ENCODE peak calls at places on chromosome 19, in five cellular contexts. One of them, this sample, is unnamed.
A peak's percentile ranks its signal among the peaks of the same experiment; 100 is the strongest.

GRCh38 chr19:10568444-10568825 is 344 bp downstream of the CDKN2D start:
- DNase-seq in K562: no peak
- DNase-seq in H1: peak; percentile 86
- DNase-seq in HepG2: no peak
- DNase-seq in GM12878: no peak
- DNase-seq in this sample: no peak

GRCh38 chr19:53664760-53665159 is 33.0 kb downstream of the DPRX start:
- DNase-seq in K562: no peak
- DNase-seq in H1: no peak
- DNase-seq in HepG2: no peak
- DNase-seq in GM12878: no peak
- DNase-seq in this sample: no peak

GRCh38 chr19:3589439-3589838 is 4.2 kb downstream of the GIPC3 start:
- DNase-seq in K562: no peak
- DNase-seq in H1: no peak
- DNase-seq in HepG2: no peak
- DNase-seq in GM12878: no peak
- DNase-seq in this sample: no peak

GRCh38 chr19:38319421-38320258 is at the start of gene KCNK6:
- DNase-seq in K562: no peak
- DNase-seq in H1: peak; percentile 87
- DNase-seq in HepG2: no peak
- DNase-seq in GM12878: no peak
- DNase-seq in this sample: no peak

GRCh38 chr19:20444202-20444885 is 121.2 kb downstream of the ZNF737 start:
- DNase-seq in K562: no peak
- DNase-seq in H1: no peak
- DNase-seq in HepG2: no peak
- DNase-seq in GM12878: no peak
- DNase-seq in this sample: no peak

GRCh38 chr19:54107876-54108490 is 5.3 kb downstream of the NDUFA3 start:
- DNase-seq in K562: no peak
- DNase-seq in H1: no peak
- DNase-seq in HepG2: no peak
- DNase-seq in GM12878: no peak
- DNase-seq in this sample: no peak

GRCh38 chr19:5038631-5039271 is 69.8 kb downstream of the KDM4B start:
- DNase-seq in K562: peak; percentile 47
- DNase-seq in H1: peak; percentile 62
- DNase-seq in HepG2: peak; percentile 17
- DNase-seq in GM12878: no peak
- DNase-seq in this sample: no peak

GRCh38 chr19:51031880-51032225 is 2.9 kb downstream of the KLK12 start:
- DNase-seq in K562: no peak
- DNase-seq in H1: no peak
- DNase-seq in HepG2: no peak
- DNase-seq in GM12878: no peak
- DNase-seq in this sample: no peak

GRCh38 chr19:289651-290538 is 1.3 kb downstream of the PLPP2 start:
- DNase-seq in K562: peak; percentile 45
- DNase-seq in H1: peak; percentile 76
- DNase-seq in HepG2: peak; percentile 42
- DNase-seq in GM12878: no peak
- DNase-seq in this sample: peak; percentile 74

GRCh38 chr19:50909240-50910070 is 1.7 kb downstream of the KLK4 start:
- DNase-seq in K562: peak; percentile 99
- DNase-seq in H1: peak; percentile 100
- DNase-seq in HepG2: peak; percentile 13
- DNase-seq in GM12878: no peak
- DNase-seq in this sample: peak; percentile 85

GRCh38 chr19:39971380-39971841 is 446 bp downstream of the PSMC4 start:
- DNase-seq in K562: peak; percentile 71
- DNase-seq in H1: no peak
- DNase-seq in HepG2: no peak
- DNase-seq in GM12878: no peak
- DNase-seq in this sample: no peak

GRCh38 chr19:39969681-39970423 is 1.1 kb upstream of the PSMC4 start:
- DNase-seq in K562: no peak
- DNase-seq in H1: no peak
- DNase-seq in HepG2: no peak
- DNase-seq in GM12878: no peak
- DNase-seq in this sample: no peak

GRCh38 chr19:39970674-39971379 is at the start of gene PSMC4:
- DNase-seq in K562: peak; percentile 96
- DNase-seq in H1: peak; percentile 91
- DNase-seq in HepG2: peak; percentile 98
- DNase-seq in GM12878: peak; percentile 99
- DNase-seq in this sample: peak; percentile 98

GRCh38 chr19:39969266-39969665 is 1.7 kb upstream of the PSMC4 start:
- DNase-seq in K562: no peak
- DNase-seq in H1: no peak
- DNase-seq in HepG2: peak; percentile 14
- DNase-seq in GM12878: no peak
- DNase-seq in this sample: no peak

DNA sequence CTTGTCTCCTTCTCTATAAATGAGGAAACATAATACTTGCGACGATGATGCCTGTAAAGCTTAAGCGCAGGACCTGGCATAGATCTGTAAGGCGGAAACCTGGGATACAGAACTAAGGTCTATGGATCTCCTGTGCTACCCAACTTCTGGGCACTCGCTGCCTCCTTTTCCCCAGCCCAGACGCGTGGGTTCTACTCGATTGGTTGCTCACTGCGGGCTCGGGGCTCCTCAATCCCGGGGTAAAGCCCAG is 616 bp upstream of the PSMC4 start:
- DNase-seq in K562: no peak
- DNase-seq in H1: no peak
- DNase-seq in HepG2: no peak
- DNase-seq in GM12878: peak; percentile 24
- DNase-seq in this sample: no peak
- TF ChIP-seq ZNF274 in K562: no peak
- TF ChIP-seq ZNF274 in H1: no peak
- TF ChIP-seq ZNF274 in HepG2: no peak
- TF ChIP-seq ZNF274 in GM12878: no peak
- TF ChIP-seq ZNF274 in this sample: no peak

GRCh38 chr19:19061491-19061890 is 2.3 kb upstream of the SLC25A42 start:
- DNase-seq in K562: no peak
- DNase-seq in H1: no peak
- DNase-seq in HepG2: no peak
- DNase-seq in GM12878: no peak
- DNase-seq in this sample: no peak

GRCh38 chr19:19064098-19064722 is 416 bp downstream of the SLC25A42 start:
- DNase-seq in K562: no peak
- DNase-seq in H1: no peak
- DNase-seq in HepG2: no peak
- DNase-seq in GM12878: no peak
- DNase-seq in this sample: no peak

GRCh38 chr19:19063183-19064097 is at the start of gene SLC25A42:
- DNase-seq in K562: peak; percentile 98
- DNase-seq in H1: peak; percentile 100
- DNase-seq in HepG2: peak; percentile 98
- DNase-seq in GM12878: peak; percentile 99
- DNase-seq in this sample: peak; percentile 99

GRCh38 chr19:19064811-19065745 is 1.3 kb downstream of the SLC25A42 start:
- DNase-seq in K562: no peak
- DNase-seq in H1: no peak
- DNase-seq in HepG2: no peak
- DNase-seq in GM12878: no peak
- DNase-seq in this sample: no peak

GRCh38 chr19:19062454-19063182 is 1.2 kb upstream of the SLC25A42 start:
- DNase-seq in K562: no peak
- DNase-seq in H1: no peak
- DNase-seq in HepG2: peak; percentile 30
- DNase-seq in GM12878: no peak
- DNase-seq in this sample: no peak
- TF ChIP-seq CEBPB in K562: no peak
- TF ChIP-seq CEBPB in H1: no peak
- TF ChIP-seq CEBPB in HepG2: no peak
- TF ChIP-seq CEBPB in GM12878: no peak
- TF ChIP-seq CEBPB in this sample: no peak

GRCh38 chr19:8592231-8593009 is 15.2 kb upstream of the MYO1F start:
- DNase-seq in K562: peak; percentile 98
- DNase-seq in H1: peak; percentile 100
- DNase-seq in HepG2: no peak
- DNase-seq in GM12878: no peak
- DNase-seq in this sample: no peak
- TF ChIP-seq ZNF274 in K562: no peak
- TF ChIP-seq ZNF274 in H1: no peak
- TF ChIP-seq ZNF274 in HepG2: no peak
- TF ChIP-seq ZNF274 in GM12878: no peak
- TF ChIP-seq ZNF274 in this sample: no peak

DNA sequence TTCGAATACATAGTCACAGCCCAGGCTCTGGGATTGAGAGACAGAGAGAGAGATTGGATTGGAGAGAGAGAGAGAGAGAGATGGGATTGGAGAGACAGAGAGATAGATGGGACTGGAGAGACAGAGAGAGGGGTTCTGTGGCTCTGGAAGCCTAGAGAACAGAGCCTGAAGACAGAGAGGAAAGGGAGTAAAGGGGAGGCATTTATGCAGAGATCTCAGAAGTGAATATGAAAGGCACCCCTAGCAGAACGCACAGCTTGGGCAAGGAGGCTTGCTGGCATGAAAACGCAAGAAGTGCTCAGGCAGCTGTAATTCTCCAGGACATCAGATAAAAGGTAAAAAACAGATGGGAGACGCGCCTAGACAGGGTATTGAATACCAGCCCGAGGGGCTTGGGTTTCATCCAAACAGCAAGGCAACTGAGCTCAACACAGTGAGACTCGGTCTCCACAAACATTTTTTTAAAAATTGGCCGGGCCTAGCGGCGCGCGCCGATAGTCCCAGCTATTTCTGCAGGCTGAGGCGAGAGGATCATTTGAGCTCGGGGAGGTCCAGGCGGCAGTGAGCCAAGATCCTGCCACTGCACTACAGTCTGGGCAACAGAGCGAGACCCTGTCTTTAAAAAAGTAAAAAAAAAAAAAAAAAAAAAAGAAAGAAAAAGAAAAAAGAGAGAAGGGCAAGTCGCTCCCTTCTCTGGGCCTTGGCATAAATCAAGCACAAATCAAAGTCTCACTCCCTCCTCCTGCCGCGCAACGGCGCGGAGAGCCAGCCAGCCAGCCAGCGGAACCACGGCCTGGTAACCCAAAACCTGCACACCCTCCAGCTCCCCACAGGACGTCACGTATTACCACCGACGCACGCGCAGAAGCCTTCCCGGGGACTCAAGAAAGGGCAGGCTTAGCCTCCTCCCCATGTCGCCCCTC is 769 bp upstream of the PPP2R1A start:
- DNase-seq in K562: no peak
- DNase-seq in H1: peak; percentile 92
- DNase-seq in HepG2: no peak
- DNase-seq in GM12878: no peak
- DNase-seq in this sample: no peak
- TF ChIP-seq CEBPB in K562: no peak
- TF ChIP-seq CEBPB in H1: no peak
- TF ChIP-seq CEBPB in HepG2: no peak
- TF ChIP-seq CEBPB in GM12878: no peak
- TF ChIP-seq CEBPB in this sample: no peak

GRCh38 chr19:31114585-31114984 is 234.7 kb downstream of the TSHZ3 start:
- DNase-seq in K562: no peak
- DNase-seq in H1: no peak
- DNase-seq in HepG2: no peak
- DNase-seq in GM12878: no peak
- DNase-seq in this sample: no peak

GRCh38 chr19:31112158-31112557 is 237.1 kb downstream of the TSHZ3 start:
- DNase-seq in K562: no peak
- DNase-seq in H1: no peak
- DNase-seq in HepG2: no peak
- DNase-seq in GM12878: no peak
- DNase-seq in this sample: no peak

GRCh38 chr19:31110331-31110730 is 238.9 kb downstream of the TSHZ3 start:
- DNase-seq in K562: no peak
- DNase-seq in H1: peak; percentile 48
- DNase-seq in HepG2: no peak
- DNase-seq in GM12878: no peak
- DNase-seq in this sample: no peak

GRCh38 chr19:31111741-31112140 is 237.5 kb downstream of the TSHZ3 start:
- DNase-seq in K562: no peak
- DNase-seq in H1: no peak
- DNase-seq in HepG2: no peak
- DNase-seq in GM12878: no peak
- DNase-seq in this sample: no peak

DNA sequence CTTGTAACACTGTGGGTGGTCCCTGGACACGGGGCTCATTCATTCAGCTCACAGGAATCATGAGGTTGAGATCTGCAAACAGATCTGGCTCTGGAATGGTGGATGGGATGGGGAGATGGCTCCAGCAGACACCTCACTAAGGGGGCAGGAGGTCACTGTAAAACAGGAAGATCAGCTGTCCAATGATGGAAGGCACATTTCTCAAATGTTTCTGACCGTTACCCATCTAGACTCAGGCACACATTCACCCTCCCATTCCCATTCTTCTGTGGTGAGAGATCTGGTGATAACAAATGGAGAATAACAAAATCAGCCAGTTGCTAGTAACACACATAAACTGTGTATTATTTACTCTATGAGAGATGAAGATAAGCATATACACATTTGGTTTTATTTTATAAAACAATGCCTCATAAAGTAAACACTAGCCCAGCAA is 236.0 kb downstream of the TSHZ3 start:
- DNase-seq in K562: no peak
- DNase-seq in H1: no peak
- DNase-seq in HepG2: no peak
- DNase-seq in GM12878: no peak
- DNase-seq in this sample: no peak
- TF ChIP-seq ZNF274 in K562: no peak
- TF ChIP-seq ZNF274 in H1: no peak
- TF ChIP-seq ZNF274 in HepG2: no peak
- TF ChIP-seq ZNF274 in GM12878: no peak
- TF ChIP-seq ZNF274 in this sample: no peak

GRCh38 chr19:2270572-2271515 is 11.1 kb downstream of the PEAK3 start:
- DNase-seq in K562: peak; percentile 73
- DNase-seq in H1: no peak
- DNase-seq in HepG2: peak; percentile 44
- DNase-seq in GM12878: no peak
- DNase-seq in this sample: no peak
- TF ChIP-seq CEBPB in K562: no peak
- TF ChIP-seq CEBPB in H1: peak; percentile 81
- TF ChIP-seq CEBPB in HepG2: peak; percentile 93
- TF ChIP-seq CEBPB in GM12878: no peak
- TF ChIP-seq CEBPB in this sample: no peak

GRCh38 chr19:14383898-14384669 is 2.8 kb downstream of the ADGRE5 start:
- DNase-seq in K562: peak; percentile 65
- DNase-seq in H1: no peak
- DNase-seq in HepG2: no peak
- DNase-seq in GM12878: no peak
- DNase-seq in this sample: no peak
- TF ChIP-seq ZNF274 in K562: no peak
- TF ChIP-seq ZNF274 in H1: no peak
- TF ChIP-seq ZNF274 in HepG2: no peak
- TF ChIP-seq ZNF274 in GM12878: no peak
- TF ChIP-seq ZNF274 in this sample: no peak

DNA sequence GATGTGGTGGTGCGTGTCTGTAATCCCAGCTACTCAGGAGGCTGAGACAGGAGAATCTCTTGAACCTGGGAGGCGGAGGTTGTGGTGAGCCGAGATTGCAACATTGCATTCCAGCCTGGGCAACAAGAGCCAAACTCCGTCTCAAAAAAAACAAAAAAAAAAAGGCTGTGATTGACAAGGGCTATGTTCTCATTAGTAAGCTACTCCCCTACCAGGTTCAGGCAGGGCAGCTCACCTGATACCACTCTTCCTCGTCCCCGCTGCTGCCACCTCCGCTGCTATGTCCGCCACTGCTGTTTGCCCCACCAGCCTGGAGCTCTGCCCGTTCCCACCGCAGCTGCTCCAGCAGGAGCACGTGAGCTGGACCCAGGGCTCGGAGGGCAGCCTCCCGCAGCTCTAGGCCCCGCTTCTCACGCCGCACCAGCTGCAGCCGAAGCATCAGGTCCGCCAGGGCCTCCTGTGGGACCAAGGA is 9.4 kb downstream of the USHBP1 start:
- DNase-seq in K562: no peak
- DNase-seq in H1: no peak
- DNase-seq in HepG2: peak; percentile 75
- DNase-seq in GM12878: no peak
- DNase-seq in this sample: no peak
- TF ChIP-seq CEBPB in K562: peak; percentile 50
- TF ChIP-seq CEBPB in H1: no peak
- TF ChIP-seq CEBPB in HepG2: peak; percentile 40
- TF ChIP-seq CEBPB in GM12878: no peak
- TF ChIP-seq CEBPB in this sample: no peak